ENCODE peak calls at places on chromosomes 1 and 21, in six cellular contexts. F, U, X, H, J and M are unnamed samples.

GRCh38 chr1:237004116-237004515 is at the start of gene MT1HL1:
- DNase-seq in F (no peak), U (no peak), X (no peak), H (no peak), J (no peak), M (no peak)

GRCh38 chr1:109642610-109643009 is 13.3 kb upstream of the GSTM4 start:
- DNase-seq in F (peak; percentile 41), U (no peak), X (no peak), H (no peak), J (no peak), M (peak; percentile 68)

GRCh38 chr1:29379438-29380073 is 143.2 kb downstream of the PTPRU start:
- DNase-seq in F (peak; percentile 15), U (peak; percentile 42), X (peak; percentile 68), H (peak; percentile 61), J (peak; percentile 87), M (peak; percentile 38)

GRCh38 chr1:231040019-231040799 is at the start of gene FAM89A:
- DNase-seq in F (peak; percentile 51), U (peak; percentile 35), X (peak; percentile 76), H (peak; percentile 57), J (peak; percentile 23), M (no peak)

GRCh38 chr1:213070399-213070798 is 19.4 kb downstream of the RPS6KC1 start:
- DNase-seq in F (peak; percentile 85), U (no peak), X (no peak), H (no peak), J (no peak), M (peak; percentile 86)

GRCh38 chr1:248576219-248576980 is 1.8 kb upstream of the OR2T34 start:
- DNase-seq in F (no peak), U (no peak), X (no peak), H (no peak), J (no peak), M (no peak)

GRCh38 chr1:244187310-244187709 is 136.2 kb downstream of the ZBTB18 start:
- DNase-seq in F (no peak), U (no peak), X (no peak), H (no peak), J (no peak), M (no peak)

GRCh38 chr1:226002667-226003501 is 3.7 kb upstream of the SDE2 start:
- DNase-seq in F (peak; percentile 21), U (peak; percentile 62), X (peak; percentile 80), H (peak; percentile 95), J (peak; percentile 97), M (peak; percentile 6)

GRCh38 chr1:17915511-17916205 is 160.5 kb downstream of the ACTL8 start:
- DNase-seq in F (no peak), U (no peak), X (no peak), H (peak; percentile 10), J (peak; percentile 33), M (no peak)

GRCh38 chr1:99886841-99887240 is 36.7 kb downstream of the AGL start:
- DNase-seq in F (no peak), U (no peak), X (no peak), H (no peak), J (no peak), M (peak; percentile 42)

GRCh38 chr1:55669308-55669707 is 454.1 kb upstream of the USP24 start:
- DNase-seq in F (peak; percentile 30), U (no peak), X (no peak), H (no peak), J (no peak), M (peak; percentile 72)

GRCh38 chr1:28171246-28171645 is 5.2 kb downstream of the PTAFR start:
- DNase-seq in F (no peak), U (no peak), X (no peak), H (no peak), J (no peak), M (no peak)
- H3K4me1 ChIP-seq in F (peaks cover 2% of the 10 kb centered on the region), U (peaks cover 5% of the 10 kb centered on the region), X (no peaks in the 10 kb centered on the region), H (no peaks in the 10 kb centered on the region), J (peaks cover 15% of the 10 kb centered on the region), M (peaks cover 17% of the 10 kb centered on the region)

GRCh38 chr1:31548518-31548898 is 27.8 kb upstream of the TINAGL1 start:
- DNase-seq in F (no peak), U (no peak), X (no peak), H (peak; percentile 47), J (no peak), M (peak; percentile 21)

GRCh38 chr1:31549807-31550620 is 26.3 kb upstream of the TINAGL1 start:
- DNase-seq in F (peak; percentile 39), U (no peak), X (no peak), H (no peak), J (no peak), M (no peak)

GRCh38 chr1:31548899-31549806 is 27.2 kb upstream of the TINAGL1 start:
- DNase-seq in F (peak; percentile 86), U (peak; percentile 92), X (peak; percentile 98), H (peak; percentile 87), J (peak; percentile 94), M (peak; percentile 82)

GRCh38 chr1:31541201-31541600 is 35.1 kb upstream of the TINAGL1 start:
- DNase-seq in F (no peak), U (no peak), X (no peak), H (no peak), J (no peak), M (no peak)

DNA sequence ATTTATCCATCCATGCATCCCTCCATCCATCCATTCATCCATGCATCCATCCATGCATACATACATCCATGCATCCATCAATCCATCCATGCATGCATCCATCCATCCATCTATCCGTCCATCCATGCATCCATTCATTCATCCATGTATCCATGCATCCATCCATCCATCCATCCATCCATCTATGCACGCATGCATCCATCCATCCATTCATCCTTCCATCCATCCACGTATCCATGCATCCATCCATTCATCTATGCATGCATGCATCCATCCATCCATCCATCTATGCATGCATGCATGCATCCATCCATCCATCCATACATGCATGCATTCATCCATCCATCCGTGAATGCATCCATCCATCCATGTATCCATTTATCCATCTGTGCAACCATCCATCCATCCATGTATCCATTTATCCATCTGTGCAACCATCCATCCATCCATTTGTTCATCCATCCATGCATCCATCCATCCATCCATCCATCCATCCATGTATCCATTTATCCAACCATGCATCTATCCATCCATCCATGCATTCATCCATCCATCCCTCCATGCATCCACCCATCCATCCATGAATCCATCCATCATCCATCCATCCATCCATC is 30.3 kb upstream of the TINAGL1 start:
- DNase-seq in F (no peak), U (no peak), X (no peak), H (no peak), J (no peak), M (no peak)
- H2BK15ac ChIP-seq in F (no peak overlapping the region), U (no peak overlapping the region), X (no peak overlapping the region), H (no peak overlapping the region), J (no peak overlapping the region), M (no peak overlapping the region)

GRCh38 chr21:33317226-33317625 is 7.5 kb upstream of the IFNAR1 start:
- DNase-seq in F (no peak), U (no peak), X (no peak), H (no peak), J (no peak), M (peak; percentile 18)

GRCh38 chr21:33309778-33310177 is 15.0 kb upstream of the IFNAR1 start:
- DNase-seq in F (no peak), U (no peak), X (no peak), H (no peak), J (no peak), M (no peak)

GRCh38 chr21:33313611-33314010 is 11.2 kb upstream of the IFNAR1 start:
- DNase-seq in F (no peak), U (no peak), X (no peak), H (no peak), J (no peak), M (no peak)

GRCh38 chr21:33314096-33314495 is 10.7 kb upstream of the IFNAR1 start:
- DNase-seq in F (no peak), U (no peak), X (no peak), H (no peak), J (no peak), M (no peak)

DNA sequence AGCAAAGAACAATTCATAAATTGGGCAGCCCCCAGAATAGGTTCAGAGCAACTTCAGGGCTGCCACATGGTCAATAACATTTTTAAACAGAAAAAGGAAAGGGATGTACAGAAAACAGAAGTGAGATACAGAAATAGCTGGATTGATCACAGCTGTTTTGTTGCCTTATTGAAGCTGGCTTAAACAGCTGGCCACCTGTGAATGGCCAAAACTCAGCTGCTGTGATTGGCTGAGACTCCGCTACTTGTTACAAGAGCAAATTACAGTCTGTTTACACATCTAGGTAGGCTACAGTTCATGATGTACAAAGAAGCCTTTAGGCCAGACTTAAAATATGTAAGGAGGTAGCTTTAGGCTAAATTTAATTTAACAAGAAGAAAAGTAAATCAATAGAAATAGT is 11.6 kb upstream of the IFNAR1 start:
- DNase-seq in F (no peak), U (no peak), X (no peak), H (no peak), J (no peak), M (no peak)
- H3K4me1 ChIP-seq in F (no peaks in the 10 kb centered on the region), U (no peaks in the 10 kb centered on the region), X (no peaks in the 10 kb centered on the region), H (no peaks in the 10 kb centered on the region), J (no peaks in the 10 kb centered on the region), M (no peaks in the 10 kb centered on the region)

DNA sequence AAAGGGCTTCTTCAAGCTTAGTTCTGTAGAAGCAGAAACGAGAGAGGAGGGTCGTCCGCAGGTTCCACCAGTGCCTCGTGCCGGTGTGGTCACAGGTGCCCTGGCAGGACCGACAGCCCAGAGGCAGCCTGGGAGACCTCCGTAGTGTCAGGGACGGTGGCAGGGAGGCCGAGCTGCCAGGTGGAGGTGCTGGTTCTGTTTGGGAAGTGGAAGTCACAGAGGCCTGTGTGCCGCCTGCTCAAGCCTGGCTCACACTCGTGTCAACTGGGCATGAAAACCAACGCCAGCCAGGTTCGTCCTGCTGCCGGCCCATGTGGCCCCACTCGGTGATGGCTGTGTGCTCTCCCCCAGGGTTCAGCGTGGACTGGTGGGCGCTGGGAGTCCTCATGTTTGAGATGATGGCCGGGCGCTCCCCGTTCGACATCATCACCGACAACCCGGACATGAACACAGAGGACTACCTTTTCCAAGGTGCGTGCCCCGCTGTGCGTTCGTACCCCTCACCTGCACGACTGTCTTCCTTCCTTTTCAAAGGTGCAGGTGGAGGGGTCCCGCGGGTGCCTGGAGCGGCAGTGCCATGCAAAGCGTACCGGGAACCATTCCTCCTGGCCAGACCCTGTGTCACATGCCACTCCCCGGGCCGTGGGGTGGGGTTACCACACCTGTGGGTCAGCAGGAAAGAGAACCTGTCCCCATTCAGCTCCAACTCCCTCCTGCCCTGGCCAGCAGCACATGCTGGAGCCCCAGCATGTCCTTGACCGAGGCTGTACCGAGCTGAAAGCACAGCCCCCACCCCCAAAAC is 20.8 kb downstream of the FAAP20 start:
- DNase-seq in F (no peak), U (no peak), X (peak; percentile 54), H (peak; percentile 50), J (no peak), M (no peak)
- H2BK15ac ChIP-seq in F (no peak overlapping the region), U (no peak overlapping the region), X (no peak overlapping the region), H (no peak overlapping the region), J (no peak overlapping the region), M (no peak overlapping the region)

DNA sequence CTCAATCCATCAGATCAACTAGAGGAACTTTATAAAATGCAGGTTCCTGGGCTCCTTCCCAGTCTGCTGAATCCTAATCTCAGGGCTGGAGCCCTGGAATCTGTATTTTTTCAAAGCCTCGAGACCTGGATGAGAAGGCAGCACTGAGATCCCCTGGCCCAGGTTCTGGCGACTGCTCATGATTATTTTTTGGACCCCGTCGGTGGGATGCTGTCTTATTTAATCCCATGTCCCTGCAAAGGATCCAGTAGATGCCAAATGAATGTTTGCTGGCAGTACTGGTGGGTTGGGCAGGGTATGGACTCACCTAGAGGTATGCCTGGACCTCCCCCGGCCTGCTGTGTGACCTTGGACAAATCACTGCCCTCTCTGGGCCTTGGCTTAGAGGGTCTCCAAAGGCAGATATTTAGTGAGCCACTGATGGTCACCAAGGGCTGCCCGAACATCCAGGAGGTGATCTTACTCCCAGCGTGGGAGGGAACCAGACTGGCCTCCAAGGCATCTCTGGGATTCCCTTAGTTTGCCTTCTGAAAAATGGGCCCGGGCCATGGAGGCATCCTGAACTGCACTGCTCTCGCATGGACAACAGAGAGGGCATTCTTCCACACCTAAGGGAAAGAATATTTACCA is 91.6 kb upstream of the RUNX3 start:
- DNase-seq in F (no peak), U (no peak), X (no peak), H (no peak), J (peak; percentile 49), M (no peak)
- H3K4me1 ChIP-seq in F (peaks cover 32% of the 10 kb centered on the region), U (peaks cover 19% of the 10 kb centered on the region), X (peaks cover 9% of the 10 kb centered on the region), H (peaks cover under 1% of the 10 kb centered on the region), J (peaks cover 13% of the 10 kb centered on the region), M (peaks cover 22% of the 10 kb centered on the region)